ENCODE peak calls at places on chromosome 19, in five cellular contexts. One of them, this sample, is unnamed.
A peak's percentile ranks its signal among the peaks of the same experiment; 100 is the strongest.

GRCh38 chr19:20923077-20923871 is at the start of gene ZNF85:
- DNase-seq in heart right ventricle: peak; percentile 87
- DNase-seq in BE2C: peak; percentile 93
- DNase-seq in PC-9: peak; percentile 86
- DNase-seq in fibroblast of the aortic adventitia: peak; percentile 89
- DNase-seq in this sample: peak; percentile 91

GRCh38 chr19:1825909-1826556 is 14.0 kb upstream of the ATP8B3 start:
- DNase-seq in heart right ventricle: peak; percentile 80
- DNase-seq in BE2C: peak; percentile 89
- DNase-seq in fibroblast of the aortic adventitia: peak; percentile 64
- DNase-seq in PC-9: peak; percentile 52
- DNase-seq in this sample: peak; percentile 74

GRCh38 chr19:1183543-1184172 is 9.6 kb upstream of the SBNO2 start:
- DNase-seq in BE2C: no peak
- DNase-seq in fibroblast of the aortic adventitia: no peak
- DNase-seq in heart right ventricle: no peak
- DNase-seq in PC-9: peak; percentile 95
- DNase-seq in this sample: no peak

GRCh38 chr19:58154679-58155648 is 4.4 kb upstream of the ZNF329 start:
- DNase-seq in BE2C: peak; percentile 98
- DNase-seq in heart right ventricle: peak; percentile 99
- DNase-seq in PC-9: peak; percentile 99
- DNase-seq in fibroblast of the aortic adventitia: peak; percentile 92
- DNase-seq in this sample: peak; percentile 95

GRCh38 chr19:15107056-15108010 is at the start of gene SYDE1:
- DNase-seq in PC-9: peak; percentile 56
- DNase-seq in BE2C: no peak
- DNase-seq in fibroblast of the aortic adventitia: peak; percentile 72
- DNase-seq in heart right ventricle: peak; percentile 68
- DNase-seq in this sample: peak; percentile 73

GRCh38 chr19:56142087-56142787 is 1.1 kb downstream of the ZNF444 start:
- DNase-seq in fibroblast of the aortic adventitia: no peak
- DNase-seq in BE2C: no peak
- DNase-seq in PC-9: peak; percentile 58
- DNase-seq in heart right ventricle: no peak
- DNase-seq in this sample: no peak

GRCh38 chr19:40908981-40909380 is 26.9 kb upstream of the CYP2A7 start:
- DNase-seq in BE2C: no peak
- DNase-seq in PC-9: no peak
- DNase-seq in heart right ventricle: no peak
- DNase-seq in fibroblast of the aortic adventitia: no peak
- DNase-seq in this sample: peak; percentile 20

GRCh38 chr19:7004313-7004931 is 16.8 kb downstream of the MBD3L2B start:
- DNase-seq in heart right ventricle: no peak
- DNase-seq in PC-9: no peak
- DNase-seq in fibroblast of the aortic adventitia: peak; percentile 42
- DNase-seq in BE2C: no peak
- DNase-seq in this sample: no peak

GRCh38 chr19:7862413-7862951 is 11.7 kb downstream of the PRR36 start:
- DNase-seq in fibroblast of the aortic adventitia: no peak
- DNase-seq in heart right ventricle: peak; percentile 63
- DNase-seq in BE2C: peak; percentile 97
- DNase-seq in PC-9: peak; percentile 61
- DNase-seq in this sample: peak; percentile 26

GRCh38 chr19:39499082-39499642 is 415 bp downstream of the DLL3 start:
- DNase-seq in BE2C: peak; percentile 66
- DNase-seq in heart right ventricle: no peak
- DNase-seq in fibroblast of the aortic adventitia: no peak
- DNase-seq in PC-9: no peak
- DNase-seq in this sample: no peak

GRCh38 chr19:38719761-38720558 is 24.3 kb downstream of the CAPN12 start:
- DNase-seq in heart right ventricle: no peak
- DNase-seq in PC-9: peak; percentile 81
- DNase-seq in fibroblast of the aortic adventitia: no peak
- DNase-seq in BE2C: no peak
- DNase-seq in this sample: no peak

GRCh38 chr19:16773259-16773658 is 53.6 kb downstream of the NWD1 start:
- DNase-seq in heart right ventricle: no peak
- DNase-seq in fibroblast of the aortic adventitia: no peak
- DNase-seq in PC-9: no peak
- DNase-seq in BE2C: no peak
- DNase-seq in this sample: no peak

GRCh38 chr19:16769385-16769784 is 49.7 kb downstream of the NWD1 start:
- DNase-seq in PC-9: no peak
- DNase-seq in fibroblast of the aortic adventitia: no peak
- DNase-seq in BE2C: no peak
- DNase-seq in heart right ventricle: no peak
- DNase-seq in this sample: no peak

GRCh38 chr19:16773939-16774338 is 54.3 kb downstream of the NWD1 start:
- DNase-seq in heart right ventricle: no peak
- DNase-seq in fibroblast of the aortic adventitia: no peak
- DNase-seq in BE2C: no peak
- DNase-seq in PC-9: no peak
- DNase-seq in this sample: no peak

GRCh38 chr19:16771618-16772017 is 52.0 kb downstream of the NWD1 start:
- DNase-seq in heart right ventricle: peak; percentile 50
- DNase-seq in fibroblast of the aortic adventitia: peak; percentile 88
- DNase-seq in PC-9: peak; percentile 68
- DNase-seq in BE2C: peak; percentile 84
- DNase-seq in this sample: peak; percentile 85

GRCh38 chr19:16772841-16773240 is 53.2 kb downstream of the NWD1 start:
- DNase-seq in fibroblast of the aortic adventitia: no peak
- DNase-seq in BE2C: no peak
- DNase-seq in PC-9: no peak
- DNase-seq in heart right ventricle: no peak
- DNase-seq in this sample: no peak
- TF ChIP-seq CTCF in fibroblast of the aortic adventitia: no peak
- TF ChIP-seq CTCF in BE2C: no peak
- TF ChIP-seq CTCF in PC-9: no peak
- TF ChIP-seq CTCF in heart right ventricle: no peak
- TF ChIP-seq CTCF in this sample: no peak

GRCh38 chr19:18682807-18683108 is 722 bp upstream of the CRTC1 start:
- DNase-seq in fibroblast of the aortic adventitia: no peak
- DNase-seq in BE2C: no peak
- DNase-seq in PC-9: no peak
- DNase-seq in heart right ventricle: no peak
- DNase-seq in this sample: no peak
- H3K4me3 ChIP-seq in fibroblast of the aortic adventitia: peak overlapping the region; percentile 65
- H3K4me3 ChIP-seq in BE2C: peak overlapping the region; percentile 64
- H3K4me3 ChIP-seq in PC-9: peak overlapping the region; percentile 80
- H3K4me3 ChIP-seq in heart right ventricle: peak overlapping the region; percentile 52
- H3K4me3 ChIP-seq in this sample: peak overlapping the region; percentile 55

GRCh38 chr19:32330149-32330548 is 15.3 kb upstream of the ZNF507 start:
- DNase-seq in fibroblast of the aortic adventitia: no peak
- DNase-seq in heart right ventricle: no peak
- DNase-seq in PC-9: no peak
- DNase-seq in BE2C: peak; percentile 20
- DNase-seq in this sample: no peak

GRCh38 chr19:32318884-32319520 is 26.4 kb upstream of the ZNF507 start:
- DNase-seq in BE2C: no peak
- DNase-seq in fibroblast of the aortic adventitia: no peak
- DNase-seq in heart right ventricle: no peak
- DNase-seq in PC-9: peak; percentile 54
- DNase-seq in this sample: peak; percentile 12

GRCh38 chr19:32322541-32322940 is 22.9 kb upstream of the ZNF507 start:
- DNase-seq in PC-9: peak; percentile 46
- DNase-seq in fibroblast of the aortic adventitia: no peak
- DNase-seq in heart right ventricle: no peak
- DNase-seq in BE2C: no peak
- DNase-seq in this sample: no peak

GRCh38 chr19:32324631-32325215 is 20.7 kb upstream of the ZNF507 start:
- DNase-seq in BE2C: no peak
- DNase-seq in fibroblast of the aortic adventitia: peak; percentile 40
- DNase-seq in heart right ventricle: no peak
- DNase-seq in PC-9: no peak
- DNase-seq in this sample: no peak
- TF ChIP-seq CTCF in BE2C: no peak
- TF ChIP-seq CTCF in fibroblast of the aortic adventitia: peak; percentile 26
- TF ChIP-seq CTCF in heart right ventricle: no peak
- TF ChIP-seq CTCF in PC-9: no peak
- TF ChIP-seq CTCF in this sample: no peak

GRCh38 chr19:48669903-48670668 is 2.7 kb downstream of the NTN5 start:
- DNase-seq in PC-9: no peak
- DNase-seq in BE2C: no peak
- DNase-seq in fibroblast of the aortic adventitia: no peak
- DNase-seq in heart right ventricle: no peak
- DNase-seq in this sample: no peak
- H3K4me3 ChIP-seq in PC-9: no peak overlapping the region
- H3K4me3 ChIP-seq in BE2C: no peak overlapping the region
- H3K4me3 ChIP-seq in fibroblast of the aortic adventitia: no peak overlapping the region
- H3K4me3 ChIP-seq in heart right ventricle: no peak overlapping the region
- H3K4me3 ChIP-seq in this sample: no peak overlapping the region

DNA sequence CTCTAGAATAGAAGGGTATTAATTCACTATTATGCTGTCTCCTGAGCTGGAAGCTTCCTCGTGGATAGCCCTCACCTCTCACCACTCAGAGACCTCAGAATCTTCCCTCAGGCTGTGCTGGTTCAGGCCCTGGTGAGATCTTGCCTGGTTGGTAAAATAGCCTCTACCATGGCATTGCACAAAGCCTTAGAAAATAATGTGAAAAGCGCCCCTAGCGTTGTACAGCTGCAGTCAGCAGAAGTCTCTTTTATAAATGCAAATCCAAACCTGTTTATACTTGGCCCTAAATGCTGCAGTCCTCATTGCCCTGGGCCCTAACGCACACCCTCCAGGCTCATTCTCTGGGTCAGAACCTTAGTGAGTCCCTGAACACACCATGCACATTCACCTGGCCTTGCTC is 150.9 kb downstream of the KCTD15 start:
- DNase-seq in heart right ventricle: no peak
- DNase-seq in BE2C: no peak
- DNase-seq in PC-9: no peak
- DNase-seq in fibroblast of the aortic adventitia: no peak
- DNase-seq in this sample: no peak
- TF ChIP-seq CTCF in heart right ventricle: no peak
- TF ChIP-seq CTCF in BE2C: no peak
- TF ChIP-seq CTCF in PC-9: no peak
- TF ChIP-seq CTCF in fibroblast of the aortic adventitia: no peak
- TF ChIP-seq CTCF in this sample: peak; percentile 4

DNA sequence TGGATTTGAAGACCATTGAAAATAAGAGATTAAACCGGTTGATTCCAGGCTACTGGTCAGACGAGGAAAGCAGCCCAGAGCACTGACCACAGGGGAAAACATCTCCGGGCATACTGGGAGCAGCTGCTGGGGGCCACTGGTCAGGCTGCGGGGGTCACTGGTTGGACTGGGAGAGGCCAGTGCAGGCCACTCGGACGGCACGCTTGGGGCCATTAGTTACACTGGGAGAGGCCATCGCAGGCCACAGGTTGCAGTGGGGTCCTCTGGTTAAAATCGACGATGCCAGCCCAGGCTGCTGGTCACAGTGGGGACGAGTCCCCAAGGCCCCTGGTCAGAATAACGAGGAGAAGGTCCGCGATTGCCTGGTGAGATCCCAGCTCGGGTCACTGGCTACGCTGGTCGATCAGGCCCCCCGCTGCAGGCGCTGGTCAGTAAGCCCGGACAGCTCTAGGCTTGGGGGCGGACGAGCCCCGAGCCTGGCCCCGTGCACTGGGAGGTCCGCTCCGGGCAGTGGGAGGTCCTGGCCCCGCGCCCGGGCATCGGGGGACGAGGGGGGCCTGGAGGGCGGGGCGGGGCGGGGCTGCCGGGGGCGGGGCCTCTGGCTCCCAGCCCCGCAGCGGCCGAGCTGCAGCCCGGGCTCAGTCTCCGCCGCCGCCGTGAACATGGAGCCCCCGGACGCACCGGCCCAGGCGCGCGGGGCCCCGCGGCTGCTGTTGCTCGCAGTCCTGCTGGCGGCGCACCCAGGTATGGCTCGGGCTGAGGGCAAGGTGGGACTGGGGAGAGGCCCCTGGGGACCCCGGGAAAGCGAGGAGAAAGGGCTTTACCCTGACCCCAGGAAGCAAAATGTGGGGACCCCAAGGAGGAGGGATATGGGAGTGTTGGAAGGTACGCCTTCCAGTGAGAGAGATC is at the start of gene BCAM:
- DNase-seq in fibroblast of the aortic adventitia: peak; percentile 54
- DNase-seq in BE2C: peak; percentile 74
- DNase-seq in PC-9: peak; percentile 88
- DNase-seq in heart right ventricle: peak; percentile 90
- DNase-seq in this sample: peak; percentile 33
- H3K4me3 ChIP-seq in fibroblast of the aortic adventitia: peak within 1 kb of the TSS; percentile 70
- H3K4me3 ChIP-seq in BE2C: peak within 1 kb of the TSS; percentile 49
- H3K4me3 ChIP-seq in PC-9: peak within 1 kb of the TSS; percentile 95
- H3K4me3 ChIP-seq in heart right ventricle: peak within 1 kb of the TSS; percentile 95
- H3K4me3 ChIP-seq in this sample: peak within 1 kb of the TSS; percentile 58

This sample was measured in cardiac fibroblast.